ENCODE peak calls at places on chromosomes 6 and 20, in six cellular contexts. L, Y, Z, J, H and E are unnamed samples.

GRCh38 chr20:24588047-24588635 is 118.7 kb downstream of the SYNDIG1 start:
- DNase-seq in L (no peak), Y (no peak), Z (no peak), J (no peak), H (no peak), E (no peak)

GRCh38 chr6:25960689-25961088 is 1.9 kb upstream of the TRIM38 start:
- DNase-seq in L (no peak), Y (no peak), Z (no peak), J (no peak), H (no peak), E (peak)

GRCh38 chr6:46098678-46099077 is 31.1 kb upstream of the ENPP4 start:
- DNase-seq in L (no peak), Y (no peak), Z (peak), J (no peak), H (no peak), E (no peak)

GRCh38 chr20:60116128-60116909 is 158.1 kb downstream of the CDH26 start:
- DNase-seq in L (no peak), Y (no peak), Z (peak), J (no peak), H (peak), E (no peak)

GRCh38 chr6:73323323-73323722 is 30.8 kb downstream of the DPPA5 start:
- DNase-seq in L (no peak), Y (no peak), Z (no peak), J (no peak), H (no peak), E (no peak)

GRCh38 chr6:140849441-140849840 is 1283.3 kb upstream of the GJE1 start:
- DNase-seq in L (no peak), Y (no peak), Z (no peak), J (peak), H (no peak), E (no peak)

GRCh38 chr6:122116912-122117663 is 282.4 kb upstream of the HSF2 start:
- DNase-seq in L (no peak), Y (no peak), Z (no peak), J (no peak), H (no peak), E (no peak)

GRCh38 chr6:12270551-12271228 is 19.5 kb upstream of the EDN1 start:
- DNase-seq in L (no peak), Y (no peak), Z (no peak), J (no peak), H (no peak), E (no peak)

GRCh38 chr6:90575267-90575666 is 11.6 kb downstream of the MAP3K7 start:
- DNase-seq in L (no peak), Y (no peak), Z (no peak), J (no peak), H (no peak), E (no peak)

GRCh38 chr6:119562168-119562567 is 212.6 kb upstream of the MAN1A1 start:
- DNase-seq in L (no peak), Y (no peak), Z (no peak), J (no peak), H (no peak), E (no peak)

GRCh38 chr6:163679753-163680152 is 265.2 kb downstream of the QKI start:
- DNase-seq in L (no peak), Y (no peak), Z (no peak), J (peak), H (no peak), E (no peak)

GRCh38 chr6:5968817-5969726 is 37.7 kb downstream of the NRN1 start:
- DNase-seq in L (no peak), Y (peak), Z (no peak), J (peak), H (no peak), E (no peak)

GRCh38 chr6:89483111-89483720 is 50.3 kb downstream of the ANKRD6 start:
- DNase-seq in L (no peak), Y (no peak), Z (peak), J (no peak), H (peak), E (no peak)

GRCh38 chr6:36979343-36979742 is 6.7 kb downstream of the MTCH1 start:
- DNase-seq in L (no peak), Y (no peak), Z (no peak), J (peak), H (no peak), E (no peak)